ENCODE peak calls at places on chromosomes 12 and 14, in five cellular contexts. O is heart left ventricle, R is HCT116, B is lower leg skin, L is breast epithelium. X is an unnamed sample.

GRCh38 chr12:25710149-25710548 is 157.1 kb upstream of the LMNTD1 start:
- DNase-seq in O (no peak), R (no peak), B (no peak), L (no peak), X (no peak)

GRCh38 chr12:106739815-106740552 is 34.5 kb upstream of the RIC8B start:
- DNase-seq in O (no peak), R (no peak), B (peak; percentile 31), L (no peak), X (no peak)

GRCh38 chr12:96241484-96242256 is 47.5 kb downstream of the ELK3 start:
- DNase-seq in O (peak; percentile 58), R (no peak), B (peak; percentile 86), L (no peak), X (peak; percentile 74)

GRCh38 chr12:3304436-3305135 is 186.4 kb upstream of the PRMT8 start:
- DNase-seq in O (no peak), R (peak; percentile 60), B (no peak), L (peak; percentile 61), X (no peak)

GRCh38 chr12:88870000-88870737 is 289.9 kb upstream of the KITLG start:
- DNase-seq in O (no peak), R (no peak), B (no peak), L (no peak), X (no peak)

GRCh38 chr14:52640137-52640536 is 55.2 kb downstream of the ERO1A start:
- DNase-seq in O (no peak), R (no peak), B (no peak), L (no peak), X (no peak)

GRCh38 chr12:3770891-3771290 is 18.0 kb upstream of the CRACR2A start:
- DNase-seq in O (no peak), R (no peak), B (no peak), L (no peak), X (no peak)

GRCh38 chr14:100290607-100291304 is 15.5 kb downstream of the SLC25A29 start:
- DNase-seq in O (no peak), R (no peak), B (peak; percentile 61), L (no peak), X (no peak)

GRCh38 chr12:29639893-29640495 is 142.5 kb upstream of the OVCH1 start:
- DNase-seq in O (peak; percentile 32), R (no peak), B (no peak), L (no peak), X (no peak)

GRCh38 chr12:2826721-2827515 is 7.9 kb downstream of the NRIP2 start:
- DNase-seq in O (no peak), R (no peak), B (no peak), L (no peak), X (no peak)

GRCh38 chr14:84804498-84805294 is 725.2 kb upstream of the FLRT2 start:
- DNase-seq in O (no peak), R (no peak), B (no peak), L (no peak), X (no peak)

GRCh38 chr12:45186762-45187161 is 29.1 kb upstream of the ANO6 start:
- DNase-seq in O (no peak), R (no peak), B (no peak), L (no peak), X (no peak)

GRCh38 chr12:104250366-104251125 is 35.0 kb downstream of the TXNRD1 start:
- DNase-seq in O (no peak), R (no peak), B (no peak), L (no peak), X (no peak)

GRCh38 chr14:90547968-90548367 is 151.1 kb downstream of the CALM1 start:
- DNase-seq in O (no peak), R (no peak), B (no peak), L (no peak), X (no peak)

GRCh38 chr14:35877276-35877675 is 51.1 kb downstream of the BRMS1L start:
- DNase-seq in O (no peak), R (no peak), B (no peak), L (no peak), X (no peak)

GRCh38 chr14:35879141-35879648 is 53.1 kb downstream of the BRMS1L start:
- DNase-seq in O (no peak), R (no peak), B (no peak), L (no peak), X (no peak)

GRCh38 chr14:35878272-35879140 is 52.4 kb downstream of the BRMS1L start:
- DNase-seq in O (peak; percentile 31), R (peak; percentile 12), B (no peak), L (no peak), X (no peak)

GRCh38 chr14:35881280-35881679 is 55.1 kb downstream of the BRMS1L start:
- DNase-seq in O (no peak), R (no peak), B (no peak), L (no peak), X (no peak)

GRCh38 chr14:35879654-35880249 is 53.6 kb downstream of the BRMS1L start:
- DNase-seq in O (no peak), R (peak; percentile 18), B (no peak), L (no peak), X (no peak)
- TF ChIP-seq CTCF in O (peak; percentile 28), R (peak; percentile 64), B (no peak), L (no peak), X (peak; percentile 33)

DNA sequence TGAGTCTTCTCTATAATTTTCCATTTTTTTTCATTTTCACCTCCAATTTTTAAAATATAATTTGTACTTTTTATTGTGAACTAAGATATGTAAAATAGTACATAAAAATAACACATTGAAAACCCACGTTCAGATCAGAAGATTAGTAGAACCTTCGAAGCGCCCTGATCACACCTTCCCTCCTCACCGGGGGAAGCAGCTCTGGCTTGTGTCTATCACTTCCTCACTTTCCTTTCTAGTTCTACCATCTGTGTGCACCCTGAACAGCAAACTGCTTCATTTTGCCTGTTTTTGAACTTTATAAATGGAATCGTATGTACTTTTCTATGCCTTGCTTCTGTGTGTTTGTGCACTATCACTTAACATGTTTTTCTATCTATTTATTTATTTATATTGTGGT is 11.8 kb upstream of the CD27 start:
- DNase-seq in O (no peak), R (no peak), B (no peak), L (no peak), X (no peak)
- TF ChIP-seq CTCF in O (no peak), R (no peak), B (no peak), L (no peak), X (no peak)

DNA sequence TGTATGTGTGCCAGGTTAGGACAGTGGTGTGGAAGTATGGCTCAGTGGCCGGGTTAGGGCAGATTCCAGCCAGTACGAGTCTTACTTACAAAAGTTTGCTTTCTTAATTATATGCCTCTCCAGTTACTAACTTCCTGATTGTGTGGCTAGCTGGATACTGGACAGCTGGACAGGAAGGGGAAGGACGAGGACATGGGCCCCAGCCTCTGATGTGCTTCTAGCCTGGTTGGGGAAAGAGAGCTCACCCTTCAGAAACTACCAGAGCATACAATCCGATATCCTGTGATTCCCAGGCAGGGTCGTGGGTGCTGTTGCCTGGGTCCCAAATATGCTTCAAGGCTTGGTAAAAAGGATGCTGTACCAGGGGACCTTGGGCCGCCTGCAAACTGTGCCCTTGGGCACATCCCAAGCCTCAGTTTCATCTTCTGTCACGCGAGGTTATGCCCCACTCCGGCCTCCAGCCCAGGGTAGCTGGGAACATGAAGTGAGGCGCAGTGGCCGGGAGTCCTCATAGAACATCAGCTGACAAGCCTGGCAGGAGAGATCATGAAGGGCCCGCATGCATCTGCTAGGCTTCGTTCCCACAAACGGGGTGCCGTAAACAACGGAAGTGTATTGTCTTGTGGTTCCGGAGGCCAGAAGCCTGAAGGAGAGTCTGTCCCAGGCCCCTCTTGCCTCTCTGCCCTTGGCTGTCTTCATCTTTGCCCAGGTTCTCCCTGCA is 23.2 kb upstream of the RIN3 start:
- DNase-seq in O (no peak), R (no peak), B (peak; percentile 77), L (no peak), X (no peak)
- TF ChIP-seq CTCF in O (no peak), R (no peak), B (no peak), L (no peak), X (no peak)

DNA sequence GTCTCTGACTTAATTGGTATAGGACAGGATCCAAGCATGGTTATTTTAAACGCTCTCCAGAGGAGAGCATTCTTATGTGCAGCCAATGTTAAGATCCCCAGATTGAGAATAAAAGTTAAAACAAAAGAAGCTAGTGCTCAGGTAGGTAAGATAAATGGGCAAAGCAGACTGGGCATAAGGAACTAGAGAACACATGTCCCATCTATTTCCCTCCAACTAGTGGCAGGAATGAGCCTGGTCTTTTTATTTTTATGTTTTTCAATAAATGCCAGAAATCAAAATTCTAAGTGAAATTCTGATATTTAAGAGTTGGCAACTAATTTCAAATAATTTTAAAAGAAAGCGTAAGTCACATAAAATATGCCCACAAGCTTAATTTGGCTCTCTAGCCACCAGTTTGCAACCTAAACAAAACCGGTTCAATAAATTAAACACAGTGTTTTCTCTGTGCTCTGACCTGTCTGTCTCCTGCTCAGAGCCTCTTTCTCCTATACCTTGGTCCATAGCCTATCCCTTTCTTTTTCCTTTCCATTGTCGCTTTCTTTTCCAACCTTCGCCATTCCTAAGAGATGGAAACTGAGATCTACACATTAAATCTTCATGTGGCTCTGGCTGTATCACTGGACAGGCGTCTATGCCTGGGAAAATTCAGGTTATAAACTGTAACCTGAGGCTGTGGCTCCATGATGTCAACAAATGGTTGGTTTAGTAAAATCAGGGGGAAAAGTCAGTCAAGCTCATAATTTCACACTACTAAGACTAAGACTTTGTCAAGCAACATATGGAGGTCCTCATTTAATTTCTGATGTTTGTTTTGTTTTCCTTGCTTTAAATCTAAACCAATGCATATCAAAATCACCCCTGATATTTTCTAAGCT is 5.5 kb downstream of the SLC38A1 start:
- DNase-seq in O (no peak), R (no peak), B (no peak), L (no peak), X (no peak)
- TF ChIP-seq CTCF in O (no peak), R (peak; percentile 62), B (no peak), L (peak; percentile 25), X (no peak)

GRCh38 chr12:124509300-124509675 is 58.1 kb downstream of the NCOR2 start:
- DNase-seq in O (no peak), R (no peak), B (no peak), L (no peak), X (no peak)

GRCh38 chr12:124508323-124509096 is 58.9 kb downstream of the NCOR2 start:
- DNase-seq in O (no peak), R (no peak), B (no peak), L (no peak), X (no peak)

GRCh38 chr12:124511259-124511985 is 56.0 kb downstream of the NCOR2 start:
- DNase-seq in O (no peak), R (no peak), B (no peak), L (no peak), X (no peak)

GRCh38 chr12:124509676-124510300 is 57.6 kb downstream of the NCOR2 start:
- DNase-seq in O (no peak), R (no peak), B (peak; percentile 93), L (peak; percentile 91), X (no peak)

DNA sequence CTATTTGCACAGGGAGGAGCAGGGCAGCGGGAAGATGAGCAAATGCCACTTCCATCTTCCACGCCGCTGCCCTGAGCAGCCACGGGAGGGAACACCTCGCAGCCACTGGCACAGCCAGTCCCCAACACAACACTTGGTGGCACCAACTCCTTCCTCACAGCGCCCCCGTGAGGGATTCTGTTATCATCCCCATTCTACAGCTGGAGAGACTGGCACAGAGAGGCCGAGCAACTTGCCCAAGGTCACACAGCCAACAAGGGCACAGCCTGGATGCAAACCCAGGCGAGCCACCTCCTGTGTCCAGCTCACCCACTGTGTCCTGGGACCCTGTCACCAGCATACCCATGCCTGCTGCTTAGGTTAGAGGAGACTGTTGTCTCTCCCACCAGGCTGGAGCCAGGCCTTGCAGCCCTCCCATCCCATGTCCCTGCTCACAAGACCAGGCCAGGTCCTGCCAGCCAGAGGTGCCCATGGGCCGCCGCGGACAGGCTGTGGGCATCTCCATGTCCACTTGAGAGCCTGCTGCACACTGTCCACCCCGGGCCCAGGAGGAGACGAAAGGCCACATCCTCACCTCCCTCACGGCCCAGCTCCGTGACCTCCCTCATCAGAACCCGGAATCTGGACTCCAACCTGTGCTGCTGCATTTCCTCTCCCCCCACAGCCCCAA is 57.0 kb downstream of the NCOR2 start:
- DNase-seq in O (no peak), R (no peak), B (no peak), L (peak; percentile 64), X (no peak)
- TF ChIP-seq CTCF in O (no peak), R (peak; percentile 38), B (no peak), L (peak; percentile 13), X (no peak)